ENCODE peak calls at places on chromosomes 5 and 9, in five cellular contexts. One of them, this sample, is unnamed.

GRCh38 chr9:10366171-10366779 is 246.5 kb downstream of the PTPRD start:
- DNase-seq in NCI-H524 treated with DMSO at 0.1 percent for 48 hours: no peak
- DNase-seq in AG08396: no peak
- DNase-seq in A673: peak
- DNase-seq in pons: peak
- DNase-seq in this sample: peak

GRCh38 chr5:159240301-159240870 is 22.7 kb upstream of the UBLCP1 start:
- DNase-seq in NCI-H524 treated with DMSO at 0.1 percent for 48 hours: no peak
- DNase-seq in pons: no peak
- DNase-seq in AG08396: no peak
- DNase-seq in A673: peak
- DNase-seq in this sample: no peak

GRCh38 chr5:135372654-135373381 is 26.2 kb downstream of the MACROH2A1 start:
- DNase-seq in A673: no peak
- DNase-seq in NCI-H524 treated with DMSO at 0.1 percent for 48 hours: no peak
- DNase-seq in pons: no peak
- DNase-seq in AG08396: no peak
- DNase-seq in this sample: no peak

GRCh38 chr5:89729623-89730390 is 679.7 kb downstream of the CETN3 start:
- DNase-seq in AG08396: no peak
- DNase-seq in A673: peak
- DNase-seq in pons: peak
- DNase-seq in NCI-H524 treated with DMSO at 0.1 percent for 48 hours: peak
- DNase-seq in this sample: peak

GRCh38 chr9:22134390-22134789 is 125.3 kb upstream of the CDKN2B start:
- DNase-seq in NCI-H524 treated with DMSO at 0.1 percent for 48 hours: no peak
- DNase-seq in AG08396: no peak
- DNase-seq in pons: no peak
- DNase-seq in A673: no peak
- DNase-seq in this sample: no peak

GRCh38 chr5:134038143-134038542 is 33.4 kb upstream of the VDAC1 start:
- DNase-seq in pons: no peak
- DNase-seq in A673: no peak
- DNase-seq in AG08396: no peak
- DNase-seq in NCI-H524 treated with DMSO at 0.1 percent for 48 hours: no peak
- DNase-seq in this sample: no peak

GRCh38 chr9:32991895-32992595 is 9.4 kb downstream of the APTX start:
- DNase-seq in pons: no peak
- DNase-seq in NCI-H524 treated with DMSO at 0.1 percent for 48 hours: no peak
- DNase-seq in AG08396: no peak
- DNase-seq in A673: no peak
- DNase-seq in this sample: no peak

GRCh38 chr5:110150199-110150598 is 460.5 kb downstream of the MAN2A1 start:
- DNase-seq in pons: no peak
- DNase-seq in AG08396: no peak
- DNase-seq in NCI-H524 treated with DMSO at 0.1 percent for 48 hours: no peak
- DNase-seq in A673: no peak
- DNase-seq in this sample: no peak